ENCODE peak calls at places on chromosomes 11 and 22, in six cellular contexts. One of them, this sample, is unnamed.

GRCh38 chr11:63761870-63762661 is 6.5 kb downstream of the ZFTA start:
- DNase-seq in IMR-90: no peak
- DNase-seq in astrocyte: no peak
- DNase-seq in A549: no peak
- DNase-seq in sigmoid colon: peak; percentile 71
- DNase-seq in progenitor cell of endocrine pancreas: no peak
- DNase-seq in this sample: no peak

GRCh38 chr11:63629426-63629825 is 15.2 kb upstream of the PLAAT3 start:
- DNase-seq in sigmoid colon: no peak
- DNase-seq in progenitor cell of endocrine pancreas: no peak
- DNase-seq in astrocyte: no peak
- DNase-seq in IMR-90: no peak
- DNase-seq in A549: no peak
- DNase-seq in this sample: no peak

GRCh38 chr11:100682247-100682969 is 4.7 kb upstream of the ARHGAP42 start:
- DNase-seq in astrocyte: no peak
- DNase-seq in progenitor cell of endocrine pancreas: no peak
- DNase-seq in A549: peak; percentile 45
- DNase-seq in IMR-90: peak; percentile 46
- DNase-seq in sigmoid colon: no peak
- DNase-seq in this sample: no peak

GRCh38 chr11:17596310-17596669 is 49.2 kb downstream of the OTOG start:
- DNase-seq in progenitor cell of endocrine pancreas: no peak
- DNase-seq in IMR-90: no peak
- DNase-seq in astrocyte: no peak
- DNase-seq in sigmoid colon: no peak
- DNase-seq in A549: no peak
- DNase-seq in this sample: no peak

GRCh38 chr11:6273188-6273587 is 13.6 kb downstream of the CCKBR start:
- DNase-seq in A549: no peak
- DNase-seq in sigmoid colon: no peak
- DNase-seq in astrocyte: no peak
- DNase-seq in IMR-90: no peak
- DNase-seq in progenitor cell of endocrine pancreas: no peak
- DNase-seq in this sample: no peak

GRCh38 chr22:45226681-45227186 is 14.0 kb downstream of the KIAA0930 start:
- DNase-seq in A549: no peak
- DNase-seq in IMR-90: no peak
- DNase-seq in astrocyte: no peak
- DNase-seq in progenitor cell of endocrine pancreas: no peak
- DNase-seq in sigmoid colon: no peak
- DNase-seq in this sample: peak; percentile 80

GRCh38 chr22:50025993-50026392 is 13.4 kb upstream of the IL17REL start:
- DNase-seq in A549: no peak
- DNase-seq in progenitor cell of endocrine pancreas: no peak
- DNase-seq in sigmoid colon: no peak
- DNase-seq in astrocyte: no peak
- DNase-seq in IMR-90: no peak
- DNase-seq in this sample: no peak

GRCh38 chr11:36602143-36602542 is 4.1 kb upstream of the RAG2 start:
- DNase-seq in sigmoid colon: no peak
- DNase-seq in A549: no peak
- DNase-seq in astrocyte: no peak
- DNase-seq in IMR-90: no peak
- DNase-seq in progenitor cell of endocrine pancreas: no peak
- DNase-seq in this sample: no peak

GRCh38 chr11:92070026-92070889 is 154.4 kb upstream of the FAT3 start:
- DNase-seq in astrocyte: no peak
- DNase-seq in IMR-90: no peak
- DNase-seq in A549: no peak
- DNase-seq in progenitor cell of endocrine pancreas: no peak
- DNase-seq in sigmoid colon: no peak
- DNase-seq in this sample: no peak

GRCh38 chr11:13668957-13669521 is 571 bp downstream of the FAR1 start:
- DNase-seq in IMR-90: peak; percentile 7
- DNase-seq in astrocyte: no peak
- DNase-seq in A549: peak; percentile 45
- DNase-seq in progenitor cell of endocrine pancreas: peak; percentile 36
- DNase-seq in sigmoid colon: peak; percentile 74
- DNase-seq in this sample: peak; percentile 47

GRCh38 chr11:129842138-129842537 is 26.5 kb downstream of the TMEM45B start:
- DNase-seq in sigmoid colon: no peak
- DNase-seq in IMR-90: no peak
- DNase-seq in astrocyte: no peak
- DNase-seq in A549: no peak
- DNase-seq in progenitor cell of endocrine pancreas: no peak
- DNase-seq in this sample: no peak

GRCh38 chr22:48821346-48822186 is 1006.1 kb downstream of the BRD1 start:
- DNase-seq in sigmoid colon: peak; percentile 52
- DNase-seq in progenitor cell of endocrine pancreas: no peak
- DNase-seq in IMR-90: no peak
- DNase-seq in A549: no peak
- DNase-seq in astrocyte: no peak
- DNase-seq in this sample: no peak

GRCh38 chr11:73972620-73973449 is 9.8 kb downstream of the UCP2 start:
- DNase-seq in sigmoid colon: peak; percentile 44
- DNase-seq in A549: no peak
- DNase-seq in progenitor cell of endocrine pancreas: no peak
- DNase-seq in IMR-90: no peak
- DNase-seq in astrocyte: no peak
- DNase-seq in this sample: peak; percentile 11

GRCh38 chr11:64766881-64767280 is 7.1 kb upstream of the PYGM start:
- DNase-seq in astrocyte: no peak
- DNase-seq in A549: no peak
- DNase-seq in IMR-90: no peak
- DNase-seq in progenitor cell of endocrine pancreas: no peak
- DNase-seq in sigmoid colon: peak; percentile 67
- DNase-seq in this sample: no peak

GRCh38 chr11:64764753-64765152 is 5.0 kb upstream of the PYGM start:
- DNase-seq in IMR-90: no peak
- DNase-seq in astrocyte: no peak
- DNase-seq in A549: no peak
- DNase-seq in progenitor cell of endocrine pancreas: no peak
- DNase-seq in sigmoid colon: no peak
- DNase-seq in this sample: no peak

GRCh38 chr11:64763804-64764611 is 4.2 kb upstream of the PYGM start:
- DNase-seq in A549: no peak
- DNase-seq in astrocyte: no peak
- DNase-seq in IMR-90: no peak
- DNase-seq in progenitor cell of endocrine pancreas: no peak
- DNase-seq in sigmoid colon: no peak
- DNase-seq in this sample: no peak

GRCh38 chr11:64765841-64766682 is 6.3 kb upstream of the PYGM start:
- DNase-seq in A549: no peak
- DNase-seq in progenitor cell of endocrine pancreas: no peak
- DNase-seq in IMR-90: no peak
- DNase-seq in astrocyte: no peak
- DNase-seq in sigmoid colon: peak; percentile 63
- DNase-seq in this sample: no peak

GRCh38 chr11:64765291-64765803 is 5.6 kb upstream of the PYGM start:
- DNase-seq in progenitor cell of endocrine pancreas: no peak
- DNase-seq in A549: no peak
- DNase-seq in astrocyte: no peak
- DNase-seq in IMR-90: no peak
- DNase-seq in sigmoid colon: no peak
- DNase-seq in this sample: no peak
- TF ChIP-seq CTCF in progenitor cell of endocrine pancreas: peak; percentile 27
- TF ChIP-seq CTCF in A549: no peak
- TF ChIP-seq CTCF in astrocyte: peak; percentile 6
- TF ChIP-seq CTCF in IMR-90: no peak
- TF ChIP-seq CTCF in sigmoid colon: peak; percentile 11
- TF ChIP-seq CTCF in this sample: peak; percentile 13

DNA sequence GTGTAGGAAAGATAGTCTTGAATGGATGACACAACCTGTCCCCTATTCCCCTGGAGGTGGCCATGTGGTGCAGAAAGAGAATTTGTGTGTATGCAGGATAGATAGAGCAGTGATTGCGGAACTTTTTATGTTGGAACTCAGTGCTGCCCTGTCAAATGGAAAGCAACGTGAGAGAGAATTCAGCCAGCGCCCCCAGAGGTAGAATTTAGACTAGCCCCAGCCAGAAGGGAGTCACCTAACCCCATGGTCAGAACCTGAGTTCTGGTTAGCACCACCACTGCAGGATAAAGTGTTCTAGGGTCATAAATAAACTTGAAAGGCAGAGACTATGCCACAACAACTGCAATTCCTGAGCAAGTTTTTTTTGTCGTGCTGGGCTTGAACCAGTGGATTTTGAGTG is 152.9 kb upstream of the GRIA4 start:
- DNase-seq in astrocyte: no peak
- DNase-seq in A549: no peak
- DNase-seq in progenitor cell of endocrine pancreas: no peak
- DNase-seq in sigmoid colon: no peak
- DNase-seq in IMR-90: no peak
- DNase-seq in this sample: no peak
- TF ChIP-seq CTCF in astrocyte: no peak
- TF ChIP-seq CTCF in A549: no peak
- TF ChIP-seq CTCF in progenitor cell of endocrine pancreas: no peak
- TF ChIP-seq CTCF in sigmoid colon: no peak
- TF ChIP-seq CTCF in IMR-90: no peak
- TF ChIP-seq CTCF in this sample: no peak

GRCh38 chr11:980438-981365 is 55.0 kb downstream of the AP2A2 start:
- DNase-seq in A549: peak; percentile 48
- DNase-seq in IMR-90: no peak
- DNase-seq in sigmoid colon: no peak
- DNase-seq in progenitor cell of endocrine pancreas: no peak
- DNase-seq in astrocyte: peak; percentile 34
- DNase-seq in this sample: no peak
- TF ChIP-seq CTCF in A549: no peak
- TF ChIP-seq CTCF in IMR-90: no peak
- TF ChIP-seq CTCF in sigmoid colon: no peak
- TF ChIP-seq CTCF in progenitor cell of endocrine pancreas: peak; percentile 17
- TF ChIP-seq CTCF in astrocyte: no peak
- TF ChIP-seq CTCF in this sample: no peak

DNA sequence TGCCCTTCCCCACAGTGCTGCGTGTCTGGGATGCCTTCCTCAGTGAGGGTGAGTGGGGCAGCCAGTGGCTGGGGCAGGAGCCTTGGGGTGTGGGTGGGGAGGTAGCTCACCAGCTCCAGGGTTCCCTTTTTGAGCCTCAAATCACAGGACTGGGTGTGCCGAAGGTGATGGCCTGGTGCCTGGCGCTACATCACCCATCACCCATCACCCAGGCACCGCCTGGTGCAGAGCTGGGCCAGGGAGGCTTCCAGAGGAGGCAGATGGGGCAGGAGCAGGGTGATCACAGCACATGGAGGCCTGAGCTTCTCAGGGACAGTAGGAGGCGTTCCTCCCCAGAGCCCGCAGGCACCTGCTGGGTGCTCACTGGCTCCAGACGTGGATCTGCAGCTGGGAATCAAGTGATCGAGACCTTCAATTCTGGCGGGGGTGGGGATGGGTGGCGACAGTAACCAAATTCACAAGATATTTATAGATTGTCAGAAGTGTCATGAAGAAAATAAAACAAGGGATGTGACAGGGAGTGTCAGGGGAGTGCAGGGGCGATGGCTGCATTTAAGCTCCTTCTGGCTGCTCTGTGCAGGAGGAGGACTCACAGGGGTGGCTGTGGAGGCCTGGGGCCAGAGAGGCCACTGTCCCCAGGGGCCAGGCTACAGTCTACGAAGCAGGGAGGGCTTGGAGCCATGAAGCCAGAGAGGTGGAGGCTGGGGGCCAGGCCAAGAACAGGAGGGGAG is 3.3 kb downstream of the TBC1D10C start:
- DNase-seq in IMR-90: no peak
- DNase-seq in progenitor cell of endocrine pancreas: no peak
- DNase-seq in A549: no peak
- DNase-seq in astrocyte: no peak
- DNase-seq in sigmoid colon: no peak
- DNase-seq in this sample: no peak
- TF ChIP-seq CTCF in IMR-90: no peak
- TF ChIP-seq CTCF in progenitor cell of endocrine pancreas: no peak
- TF ChIP-seq CTCF in A549: no peak
- TF ChIP-seq CTCF in astrocyte: no peak
- TF ChIP-seq CTCF in sigmoid colon: no peak
- TF ChIP-seq CTCF in this sample: no peak

DNA sequence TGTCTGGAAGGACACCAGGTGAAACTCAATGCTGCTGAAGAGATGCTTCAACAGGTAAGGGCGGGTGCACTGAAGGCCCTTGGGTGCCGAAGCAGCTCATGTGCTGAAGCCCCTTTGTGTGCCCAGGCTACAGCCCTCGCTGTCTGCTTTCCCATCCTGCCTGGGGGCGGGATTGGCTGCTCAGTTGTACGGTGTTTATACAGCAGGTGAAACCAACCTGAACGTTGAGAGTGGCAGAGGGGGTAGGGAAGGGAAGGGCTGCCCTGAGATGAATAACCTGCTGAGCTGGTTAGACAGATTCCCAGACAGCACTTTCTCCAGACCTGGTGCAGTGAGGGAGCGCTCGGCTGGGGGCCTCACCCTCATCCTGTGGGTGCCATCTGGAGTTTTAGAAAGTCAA is 75.7 kb downstream of the CYB5R2 start:
- DNase-seq in IMR-90: no peak
- DNase-seq in progenitor cell of endocrine pancreas: peak; percentile 33
- DNase-seq in sigmoid colon: no peak
- DNase-seq in A549: no peak
- DNase-seq in astrocyte: no peak
- DNase-seq in this sample: no peak
- TF ChIP-seq CTCF in IMR-90: no peak
- TF ChIP-seq CTCF in progenitor cell of endocrine pancreas: no peak
- TF ChIP-seq CTCF in sigmoid colon: no peak
- TF ChIP-seq CTCF in A549: no peak
- TF ChIP-seq CTCF in astrocyte: no peak
- TF ChIP-seq CTCF in this sample: no peak

DNA sequence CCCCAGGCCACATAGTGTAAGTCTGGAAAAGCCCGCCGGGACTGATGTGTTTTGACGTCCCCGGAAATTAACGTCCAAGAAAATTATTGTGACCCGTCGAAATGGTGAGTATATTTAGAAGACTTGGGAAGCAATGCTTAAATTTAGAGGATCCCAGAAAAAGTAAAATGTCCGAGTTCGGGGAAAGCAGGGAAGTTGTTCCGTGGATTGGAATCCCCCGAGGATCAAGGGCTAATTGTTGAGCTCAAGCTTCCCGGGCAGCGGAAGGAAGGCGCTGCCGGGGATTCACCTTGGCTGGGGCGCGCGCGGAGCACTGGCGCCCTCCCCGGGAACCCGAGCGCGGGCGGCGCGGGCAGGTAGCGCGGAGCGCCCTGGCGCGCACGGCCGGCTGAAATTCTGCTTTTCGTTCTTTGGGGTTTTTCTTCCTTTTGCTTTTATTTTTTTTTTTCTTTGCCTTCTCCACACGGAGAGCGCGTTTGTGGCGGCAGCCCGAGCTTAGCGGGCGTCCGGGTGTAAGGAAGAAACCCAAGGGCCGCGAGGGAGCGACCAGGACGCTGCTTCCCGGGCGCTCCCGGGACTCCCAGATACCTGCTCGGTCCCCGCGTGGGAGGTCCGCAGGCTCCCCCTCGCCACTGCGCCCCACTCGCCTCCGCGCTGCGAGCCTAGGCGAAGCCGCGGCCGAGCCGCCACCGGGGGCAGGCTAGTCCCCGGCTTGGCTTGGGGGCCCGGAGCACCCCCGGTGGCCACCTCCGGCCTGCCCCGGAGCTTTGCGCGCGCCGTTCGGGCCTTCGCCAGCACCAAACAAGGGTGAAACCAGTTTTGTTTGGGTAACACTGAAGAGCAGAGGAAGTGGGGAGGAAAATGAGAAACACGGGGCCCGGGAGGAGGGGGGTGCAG is 4.7 kb upstream of the IGF2 start:
- DNase-seq in IMR-90: no peak
- DNase-seq in astrocyte: no peak
- DNase-seq in sigmoid colon: no peak
- DNase-seq in progenitor cell of endocrine pancreas: no peak
- DNase-seq in A549: peak; percentile 44
- DNase-seq in this sample: no peak
- TF ChIP-seq CTCF in IMR-90: peak; percentile 1
- TF ChIP-seq CTCF in astrocyte: no peak
- TF ChIP-seq CTCF in sigmoid colon: no peak
- TF ChIP-seq CTCF in progenitor cell of endocrine pancreas: peak; percentile 44
- TF ChIP-seq CTCF in A549: peak; percentile 23
- TF ChIP-seq CTCF in this sample: no peak